ENCODE peak calls at places on chromosomes 4 and X, in nine cellular contexts. B, X, H, D, M, J, F, K and G are unnamed samples.
A peak's percentile ranks its signal among the peaks of the same experiment; 100 is the strongest.

GRCh38 chrX:134659761-134660160 is 1.5 kb upstream of the PLAC1 start:
- DNase-seq in B (no peak), X (no peak), H (no peak), D (no peak), M (no peak), J (no peak), F (no peak), K (no peak), G (no peak)

GRCh38 chrX:127037179-127037578 is 217.7 kb downstream of the PRR32 start:
- DNase-seq in B (no peak), X (no peak), H (no peak), D (no peak), M (no peak), J (no peak), F (no peak), K (no peak), G (no peak)

GRCh38 chrX:23312136-23312535 is 22.5 kb upstream of the PTCHD1 start:
- DNase-seq in B (no peak), X (no peak), H (no peak), D (no peak), M (no peak), J (no peak), F (no peak), K (no peak), G (no peak)

GRCh38 chr4:80065601-80066000 is 7.4 kb downstream of the ANTXR2 start:
- DNase-seq in B (no peak), X (no peak), H (no peak), D (no peak), M (no peak), J (no peak), F (no peak), K (no peak), G (no peak)

GRCh38 chr4:165204462-165204830 is 2.9 kb upstream of the KLHL2 start:
- DNase-seq in B (no peak), X (no peak), H (no peak), D (no peak), M (no peak), J (no peak), F (no peak), K (no peak), G (no peak)

GRCh38 chrX:95703696-95704095 is 980.9 kb upstream of the DIAPH2 start:
- DNase-seq in B (no peak), X (peak; percentile 25), H (no peak), D (no peak), M (no peak), J (no peak), F (no peak), K (no peak), G (peak; percentile 42)

GRCh38 chr4:86846921-86847320 is 2.3 kb downstream of the SLC10A6 start:
- DNase-seq in B (no peak), X (no peak), H (no peak), D (no peak), M (no peak), J (no peak), F (no peak), K (no peak), G (no peak)

GRCh38 chrX:57074458-57074857 is 46.9 kb downstream of the SPIN2B start:
- DNase-seq in B (no peak), X (no peak), H (no peak), D (no peak), M (no peak), J (no peak), F (no peak), K (no peak), G (no peak)

GRCh38 chrX:94178145-94178790 is 504.3 kb downstream of the FAM133A start:
- DNase-seq in B (no peak), X (peak; percentile 0), H (no peak), D (no peak), M (no peak), J (no peak), F (no peak), K (no peak), G (no peak)

GRCh38 chrX:51215266-51215665 is 117.4 kb upstream of the NUDT10 start:
- DNase-seq in B (no peak), X (no peak), H (no peak), D (no peak), M (no peak), J (no peak), F (no peak), K (no peak), G (no peak)

GRCh38 chrX:69073721-69074120 is 91.5 kb downstream of the PJA1 start:
- DNase-seq in B (no peak), X (no peak), H (no peak), D (no peak), M (no peak), J (no peak), F (no peak), K (no peak), G (no peak)

GRCh38 chr4:651884-652642 is 22.0 kb downstream of the ATP5ME start:
- DNase-seq in B (peak; percentile 24), X (no peak), H (no peak), D (no peak), M (no peak), J (no peak), F (no peak), K (no peak), G (no peak)

GRCh38 chrX:25206761-25207160 is 191.0 kb upstream of the ARX start:
- DNase-seq in B (no peak), X (peak; percentile 85), H (no peak), D (no peak), M (no peak), J (no peak), F (no peak), K (no peak), G (no peak)

GRCh38 chr4:151420408-151420807 is 11.4 kb downstream of the FHIP1A start:
- DNase-seq in B (no peak), X (no peak), H (no peak), D (no peak), M (no peak), J (no peak), F (no peak), K (no peak), G (no peak)

GRCh38 chr4:114229721-114230120 is 250.3 kb upstream of the ARSJ start:
- DNase-seq in B (no peak), X (no peak), H (no peak), D (no peak), M (no peak), J (no peak), F (no peak), K (no peak), G (no peak)

GRCh38 chr4:151486166-151486565 is 77.2 kb downstream of the FHIP1A start:
- DNase-seq in B (no peak), X (peak; percentile 70), H (peak; percentile 3), D (no peak), M (no peak), J (no peak), F (no peak), K (no peak), G (no peak)

GRCh38 chrX:18983711-18984380 is at the start of gene PHKA2:
- DNase-seq in B (peak; percentile 77), X (peak; percentile 30), H (no peak), D (no peak), M (no peak), J (no peak), F (peak; percentile 2), K (no peak), G (no peak)

GRCh38 chr4:2487632-2488031 is 18.7 kb downstream of the RNF4 start:
- DNase-seq in B (no peak), X (no peak), H (no peak), D (no peak), M (peak; percentile 44), J (no peak), F (no peak), K (no peak), G (no peak)

GRCh38 chr4:182089326-182089725 is 153.9 kb upstream of the TENM3 start:
- DNase-seq in B (no peak), X (no peak), H (no peak), D (no peak), M (no peak), J (no peak), F (no peak), K (no peak), G (no peak)

GRCh38 chr4:88335092-88335665 is 43.5 kb upstream of the HERC6 start:
- DNase-seq in B (no peak), X (no peak), H (peak; percentile 9), D (no peak), M (no peak), J (no peak), F (no peak), K (no peak), G (no peak)

GRCh38 chr4:86972997-86973396 is 38.2 kb downstream of the AFF1 start:
- DNase-seq in B (no peak), X (no peak), H (peak; percentile 50), D (no peak), M (no peak), J (no peak), F (no peak), K (no peak), G (no peak)

GRCh38 chrX:49001521-49002090 is 458 bp downstream of the GRIPAP1 start:
- DNase-seq in B (no peak), X (peak; percentile 14), H (peak; percentile 44), D (peak; percentile 16), M (no peak), J (peak; percentile 20), F (peak; percentile 47), K (peak; percentile 8), G (no peak)

GRCh38 chr4:126592088-126592487 is 1040.7 kb upstream of the INTU start:
- DNase-seq in B (no peak), X (no peak), H (peak; percentile 10), D (no peak), M (no peak), J (no peak), F (no peak), K (no peak), G (no peak)

GRCh38 chrX:115093206-115093605 is 75.8 kb upstream of the IL13RA2 start:
- DNase-seq in B (no peak), X (peak; percentile 0), H (peak; percentile 1), D (no peak), M (no peak), J (no peak), F (no peak), K (no peak), G (no peak)